ENCODE peak calls at places on chromosomes 6 and 20, in ten cellular contexts. R, C, Z, I, L, N, M, O, G and W are unnamed samples.

GRCh38 chr6:169936355-169936975 is 185.0 kb downstream of the ERMARD start:
- DNase-seq in M (no peak), Z (no peak), L (no peak), I (peak), R (no peak), N (no peak), O (no peak), G (no peak), C (no peak), W (no peak)

GRCh38 chr6:3938715-3939376 is 89.7 kb downstream of the FAM50B start:
- DNase-seq in O (no peak), L (no peak), Z (no peak), C (no peak), G (no peak), R (no peak), M (no peak), I (no peak), N (no peak), W (no peak)

GRCh38 chr20:18428490-18429173 is 38.2 kb downstream of the DZANK1 start:
- DNase-seq in G (no peak), M (peak), I (no peak), C (peak), Z (peak), R (peak), O (no peak), N (peak), L (no peak), W (no peak)

GRCh38 chr20:42024653-42025052 is 406.5 kb upstream of the CHD6 start:
- DNase-seq in G (no peak), Z (no peak), L (no peak), M (no peak), I (no peak), O (peak), C (no peak), R (no peak), N (no peak), W (no peak)

GRCh38 chr20:7492257-7492656 is 448.0 kb downstream of the HAO1 start:
- DNase-seq in O (no peak), R (no peak), C (no peak), G (no peak), N (no peak), Z (no peak), I (no peak), M (no peak), L (no peak), W (no peak)

GRCh38 chr6:90584636-90585255 is 2.1 kb downstream of the MAP3K7 start:
- DNase-seq in G (no peak), L (no peak), O (no peak), Z (no peak), N (no peak), R (no peak), M (no peak), C (no peak), I (no peak), W (no peak)

GRCh38 chr20:52269327-52269726 is 77.7 kb upstream of the ZFP64 start:
- DNase-seq in Z (no peak), G (no peak), O (no peak), C (no peak), N (no peak), M (no peak), I (no peak), L (no peak), R (no peak), W (no peak)

GRCh38 chr6:155377061-155377460 is 62.8 kb upstream of the TFB1M start:
- DNase-seq in G (no peak), C (no peak), R (no peak), I (no peak), O (no peak), M (no peak), Z (no peak), L (no peak), N (peak), W (no peak)

GRCh38 chr6:108716801-108717791 is 131.1 kb upstream of the ARMC2 start:
- DNase-seq in L (no peak), O (no peak), M (peak), C (no peak), R (no peak), I (no peak), Z (no peak), N (no peak), G (peak), W (peak)

GRCh38 chr20:58196402-58197184 is 31.9 kb downstream of the ANKRD60 start:
- DNase-seq in O (no peak), Z (no peak), M (no peak), L (no peak), R (no peak), I (no peak), G (no peak), N (no peak), C (no peak), W (no peak)

DNA sequence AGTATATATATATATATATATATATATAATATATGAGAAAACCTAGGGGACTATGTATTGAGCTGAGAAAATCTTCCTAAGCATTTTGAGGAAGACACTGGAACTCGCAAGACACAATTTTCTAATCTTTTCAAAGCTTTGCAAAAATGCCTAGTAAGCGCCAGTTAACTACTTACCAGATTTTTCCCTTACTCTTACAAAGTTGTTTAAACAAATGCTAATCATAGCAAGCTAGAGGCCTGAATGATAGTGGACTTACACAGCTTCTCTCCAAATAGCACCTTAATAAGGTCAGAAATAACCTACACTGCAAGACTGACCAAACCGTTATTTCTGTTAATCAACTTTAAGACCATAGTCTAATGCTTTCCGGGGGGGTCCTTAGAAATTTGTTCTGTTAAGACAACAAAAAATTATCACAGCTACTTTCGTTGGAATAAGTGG is 56.1 kb upstream of the HFE start:
- DNase-seq in N (peak), I (no peak), G (no peak), C (no peak), O (no peak), R (no peak), Z (no peak), M (no peak), L (no peak), W (no peak)
- H3K4me3 ChIP-seq in N (peak), I (peak), G (peak), C (peak), O (peak), R (peak), Z (no peak), M (peak), L (peak), W (no peak)

GRCh38 chr20:25220021-25220730 is 24.7 kb downstream of the ENTPD6 start:
- DNase-seq in Z (no peak), I (no peak), R (no peak), N (no peak), O (peak), G (peak), C (no peak), M (no peak), L (no peak), W (peak)
- TF ChIP-seq CTCF in Z (no peak), I (no peak), R (no peak), N (peak), O (peak), G (no peak), C (no peak), M (peak), L (no peak), W (no peak)

DNA sequence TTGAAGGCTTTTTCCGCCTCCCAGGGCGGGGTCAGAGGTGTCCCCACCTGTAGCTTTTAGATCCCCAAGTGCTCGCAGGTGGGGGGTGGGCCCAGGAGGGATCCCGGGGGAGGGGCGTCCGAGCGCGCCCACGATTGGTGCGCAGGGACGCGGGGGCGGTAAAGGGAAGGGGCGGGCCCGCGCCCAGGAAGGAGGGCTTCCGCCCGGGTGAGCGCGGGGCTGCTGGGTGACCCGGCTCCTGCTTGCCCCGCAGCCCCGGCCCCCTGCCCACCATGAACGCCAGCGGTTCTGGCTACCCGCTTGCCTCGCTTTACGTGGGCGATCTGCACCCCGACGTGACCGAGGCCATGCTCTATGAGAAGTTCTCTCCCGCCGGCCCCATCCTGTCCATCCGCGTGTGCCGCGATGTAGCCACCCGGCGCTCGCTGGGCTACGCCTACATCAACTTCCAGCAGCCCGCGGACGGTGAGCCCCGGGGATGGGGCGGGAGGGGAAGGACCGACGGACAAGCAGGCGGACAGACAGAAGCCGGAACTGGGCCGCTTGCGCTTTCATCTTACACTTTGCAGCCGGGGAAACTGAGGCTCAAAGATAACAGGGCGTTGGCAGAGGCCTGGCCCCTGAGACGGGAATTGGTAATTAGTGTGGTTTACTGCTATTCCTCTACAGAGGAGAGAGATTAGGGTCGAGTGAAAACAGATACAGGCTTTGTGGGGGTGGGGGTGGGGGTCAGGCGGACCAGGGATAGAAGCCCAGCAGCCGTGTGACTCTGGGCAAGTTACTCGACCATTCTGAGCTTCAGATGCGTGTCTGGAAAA is at the start of gene PABPC1L:
- DNase-seq in Z (peak), O (peak), G (no peak), M (peak), R (peak), L (no peak), I (peak), N (peak), C (peak), W (peak)
- TF ChIP-seq POLR2A in Z (peak), O (peak), G (no peak), M (peak), R (no peak), L (peak), I (no peak), N (peak), C (no peak), W (no peak)

DNA sequence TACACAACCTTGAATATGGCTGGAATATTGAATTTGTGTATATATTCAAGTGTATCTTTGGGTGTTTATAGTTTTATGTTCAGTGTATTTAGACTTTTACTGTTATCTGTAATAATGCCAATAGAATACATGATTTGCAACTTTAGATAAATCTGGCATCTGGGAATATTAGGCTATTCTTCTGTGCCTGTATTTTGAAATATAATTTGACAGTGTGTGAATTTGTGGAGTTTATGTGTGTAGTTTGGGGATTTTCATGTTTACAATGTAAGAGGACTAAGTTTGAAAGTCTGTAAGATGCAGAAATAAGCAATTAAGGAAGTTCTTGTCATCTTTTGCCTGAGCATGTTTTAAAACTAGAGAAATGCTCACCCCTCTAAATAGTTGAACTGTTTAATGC is at the start of gene OR10C1:
- DNase-seq in G (no peak), M (no peak), I (no peak), N (no peak), L (no peak), C (no peak), R (no peak), O (no peak), Z (no peak), W (no peak)
- H3K4me3 ChIP-seq in G (no peak), M (no peak), I (no peak), N (no peak), L (no peak), C (no peak), R (no peak), O (no peak), Z (no peak), W (no peak)

DNA sequence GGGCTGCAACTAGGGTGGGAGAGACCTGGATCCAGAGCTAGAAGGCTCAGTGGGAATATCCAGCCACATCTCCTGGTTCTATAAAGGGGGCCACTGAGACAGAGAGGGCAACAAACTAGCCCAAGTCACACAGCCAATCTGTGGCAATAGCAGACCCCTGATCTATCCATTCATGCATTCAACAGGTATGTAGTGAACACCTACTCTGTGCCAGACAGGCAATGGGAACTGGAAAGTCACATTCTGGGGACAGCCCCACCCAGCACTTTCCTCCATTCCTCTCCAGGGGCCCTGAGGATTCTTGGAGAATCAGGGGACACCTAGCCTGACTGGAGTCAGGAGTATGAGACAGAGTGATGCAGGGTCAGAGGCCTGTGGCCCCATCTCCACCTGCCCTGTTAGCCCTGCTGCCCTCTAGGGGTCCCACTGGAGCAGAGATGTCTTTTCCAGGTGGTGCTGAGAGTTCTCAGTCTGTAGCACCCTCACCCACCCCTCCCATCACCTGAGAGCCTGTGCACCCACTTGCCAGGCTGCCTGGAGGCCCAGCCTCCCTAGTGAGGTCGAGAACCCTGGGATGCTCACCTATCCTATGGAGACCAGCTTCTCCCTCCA is 13.6 kb downstream of the BPIFA2 start:
- DNase-seq in G (no peak), C (no peak), O (no peak), I (no peak), R (no peak), L (no peak), N (no peak), Z (no peak), M (no peak), W (no peak)
- TF ChIP-seq CTCF in G (no peak), C (no peak), O (no peak), I (no peak), R (no peak), L (no peak), N (no peak), Z (no peak), M (no peak), W (no peak)

GRCh38 chr20:36582322-36582721 is 8.9 kb downstream of the TGIF2 start:
- DNase-seq in L (no peak), C (no peak), R (no peak), O (no peak), M (no peak), N (no peak), Z (no peak), I (no peak), G (no peak), W (no peak)
- TF ChIP-seq POLR2A in L (no peak), C (no peak), R (no peak), O (no peak), M (no peak), N (no peak), Z (no peak), I (no peak), G (no peak), W (no peak)

DNA sequence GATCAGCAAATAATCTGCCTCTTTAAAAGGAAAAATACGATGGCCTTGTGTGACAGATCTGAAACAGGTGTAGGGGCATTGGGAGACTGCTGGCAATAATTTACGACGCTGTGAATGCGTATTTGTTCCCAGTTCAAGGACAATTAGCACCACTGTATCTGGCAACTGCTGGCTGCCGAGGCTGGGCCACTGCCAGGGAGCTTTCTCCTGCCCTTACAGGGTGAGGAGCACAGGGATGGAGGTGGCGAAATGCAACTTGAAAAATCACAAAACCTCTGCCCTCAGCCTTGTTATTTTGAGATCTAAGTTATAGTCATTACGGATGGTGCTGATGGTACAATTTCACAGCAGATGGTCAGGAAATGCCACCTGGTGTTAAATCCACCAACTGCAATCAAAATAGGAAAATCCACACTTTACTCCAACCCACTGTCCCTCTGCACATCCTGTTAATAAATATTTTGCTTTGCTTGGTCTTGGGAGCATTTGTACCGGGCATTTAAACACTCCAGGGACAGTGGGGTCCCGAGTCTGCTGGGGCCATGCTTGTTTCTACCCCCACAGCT is 6.4 kb downstream of the MYLK4 start:
- DNase-seq in N (no peak), R (peak), G (no peak), I (no peak), O (no peak), C (no peak), M (peak), L (no peak), Z (peak), W (no peak)
- H3K4me3 ChIP-seq in N (no peak), R (peak), G (no peak), I (no peak), O (no peak), C (no peak), M (peak), L (no peak), Z (no peak), W (no peak)

GRCh38 chr20:46689754-46690085 is 476 bp upstream of the TP53RK start:
- DNase-seq in O (no peak), G (no peak), C (no peak), I (no peak), M (no peak), N (no peak), L (no peak), R (no peak), Z (no peak), W (no peak)

GRCh38 chr20:46688151-46689081 is 828 bp downstream of the TP53RK start:
- DNase-seq in Z (no peak), N (peak), L (no peak), M (no peak), O (no peak), C (no peak), G (no peak), I (no peak), R (no peak), W (no peak)

GRCh38 chr20:46690219-46691111 is 1.2 kb upstream of the TP53RK start:
- DNase-seq in N (no peak), O (peak), G (no peak), C (no peak), M (no peak), R (no peak), I (no peak), Z (no peak), L (no peak), W (no peak)

GRCh38 chr20:46683939-46684750 is 5.1 kb downstream of the TP53RK start:
- DNase-seq in R (peak), C (peak), Z (peak), L (no peak), M (no peak), I (no peak), O (peak), N (no peak), G (no peak), W (peak)

DNA sequence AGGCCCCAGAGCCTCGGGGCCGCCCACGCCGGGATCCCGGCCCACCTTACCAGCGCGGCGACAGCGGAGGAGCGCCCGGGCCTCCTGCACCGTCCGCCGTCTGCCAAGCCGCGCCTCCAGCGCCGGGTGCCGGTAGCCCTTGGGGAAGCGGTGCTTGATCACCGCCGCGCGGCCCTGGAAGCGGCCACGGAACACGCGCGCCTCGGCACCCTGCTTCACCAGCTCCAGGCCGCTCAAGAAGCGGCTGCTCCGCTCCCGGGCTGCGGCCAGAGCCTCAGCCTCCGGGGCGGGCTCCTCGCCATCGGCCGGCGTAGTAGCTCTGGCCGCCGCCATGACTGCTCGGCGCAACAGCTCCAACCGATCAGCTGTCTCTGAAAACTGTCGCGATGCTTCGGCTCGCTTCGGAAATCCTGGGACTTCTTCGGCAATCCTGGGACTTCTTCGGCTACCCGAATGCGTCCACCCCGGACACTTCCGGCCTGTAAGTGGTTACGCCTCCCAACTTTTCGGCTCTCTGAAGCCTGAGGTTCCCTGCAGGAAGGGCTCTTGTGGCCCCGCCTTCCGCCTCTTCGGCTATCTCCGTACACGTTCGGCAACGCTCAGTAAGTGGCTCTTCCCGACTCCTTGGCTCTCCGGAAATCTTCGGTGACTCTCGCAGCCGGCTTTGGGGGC is at the start of gene TP53RK:
- DNase-seq in R (peak), Z (peak), C (peak), M (peak), O (peak), N (peak), I (peak), L (peak), G (peak), W (peak)
- TF ChIP-seq CTCF in R (no peak), Z (peak), C (no peak), M (no peak), O (no peak), N (no peak), I (no peak), L (peak), G (peak), W (no peak)